ENCODE peak calls at places on chromosomes 1 and 21, in eight cellular contexts. E is stomach, N is HepG2, K is IMR-90, O is heart left ventricle, G is breast epithelium, Y is adrenal gland, S is GM12891. T is an unnamed sample.

GRCh38 chr1:167065481-167065880 is 24.7 kb downstream of the GPA33 start:
- DNase-seq in E (no peak), N (no peak), K (no peak), O (no peak), G (no peak), Y (no peak), S (no peak), T (no peak)

GRCh38 chr1:157286096-157286495 is 147.9 kb upstream of the ETV3 start:
- DNase-seq in E (no peak), N (no peak), K (no peak), O (no peak), G (no peak), Y (no peak), S (no peak), T (no peak)

GRCh38 chr1:209607102-209607794 is 23.7 kb downstream of the CAMK1G start:
- DNase-seq in E (no peak), N (no peak), K (peak), O (no peak), G (no peak), Y (peak), S (no peak), T (no peak)

GRCh38 chr1:2499986-2500596 is 24.0 kb downstream of the PLCH2 start:
- DNase-seq in E (no peak), N (no peak), K (no peak), O (no peak), G (no peak), Y (no peak), S (no peak), T (no peak)

GRCh38 chr1:186605762-186606350 is 74.4 kb downstream of the PTGS2 start:
- DNase-seq in E (no peak), N (peak), K (peak), O (peak), G (no peak), Y (no peak), S (no peak), T (no peak)

GRCh38 chr1:29620631-29621030 is 384.3 kb downstream of the PTPRU start:
- DNase-seq in E (no peak), N (no peak), K (no peak), O (no peak), G (peak), Y (no peak), S (no peak), T (no peak)

GRCh38 chr1:172726740-172727139 is 67.8 kb downstream of the FASLG start:
- DNase-seq in E (no peak), N (no peak), K (no peak), O (no peak), G (no peak), Y (no peak), S (no peak), T (no peak)

GRCh38 chr1:31584869-31585735 is 8.8 kb downstream of the TINAGL1 start:
- DNase-seq in E (no peak), N (no peak), K (no peak), O (no peak), G (no peak), Y (no peak), S (no peak), T (no peak)

DNA sequence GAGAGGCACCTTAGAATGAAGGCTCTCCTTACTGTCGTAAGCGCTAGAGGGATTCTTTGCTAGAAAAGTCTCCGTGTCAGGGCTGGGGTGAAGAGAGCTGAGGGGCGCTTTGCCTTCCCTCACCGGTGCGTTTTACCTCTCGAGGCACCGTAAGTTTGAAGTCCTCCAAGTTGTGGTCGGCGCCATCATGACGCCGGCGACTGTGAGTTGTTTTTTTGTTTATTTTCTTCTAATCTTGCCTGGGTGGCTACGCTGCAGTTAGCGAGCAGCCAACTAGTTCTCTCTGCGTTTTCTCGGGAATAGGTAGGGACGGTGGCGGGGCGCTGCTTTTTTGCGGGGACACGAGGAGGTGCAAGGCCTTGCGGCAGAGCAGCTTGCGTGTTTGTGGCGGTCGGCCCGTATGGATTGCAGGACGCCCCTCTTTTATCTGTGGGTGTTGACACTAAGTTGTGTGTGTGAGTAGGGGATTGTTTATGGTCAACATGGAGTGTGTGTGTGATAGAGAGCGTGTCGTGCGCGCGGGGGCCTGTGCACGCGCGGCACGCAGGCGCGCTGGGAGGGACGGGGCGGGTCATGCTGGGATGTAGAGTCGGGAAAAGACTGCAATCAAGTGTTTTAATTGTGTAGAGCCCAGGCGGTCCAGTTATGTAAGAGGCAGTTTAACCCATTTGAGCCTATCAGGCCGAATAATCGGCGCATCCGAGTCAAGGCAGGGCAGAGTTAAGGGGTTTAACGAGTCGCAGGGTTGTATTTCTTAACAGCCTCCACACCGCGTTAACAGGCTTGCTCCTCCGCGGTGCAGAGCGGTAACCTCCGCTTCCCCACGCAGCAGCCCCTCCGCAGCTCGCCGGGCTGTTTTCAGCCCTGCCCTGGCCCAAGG is 1.1 kb upstream of the NEGR1 start:
- DNase-seq in E (peak), N (no peak), K (peak), O (peak), G (peak), Y (peak), S (no peak), T (peak)
- TF ChIP-seq POLR2A in E (no peak), N (no peak), K (no peak), O (no peak), G (no peak), Y (no peak), S (no peak), T (no peak)

GRCh38 chr1:205739348-205740160 is 10.4 kb downstream of the NUCKS1 start:
- DNase-seq in E (no peak), N (peak), K (peak), O (no peak), G (no peak), Y (no peak), S (no peak), T (no peak)

GRCh38 chr1:205746757-205747412 is 3.1 kb downstream of the NUCKS1 start:
- DNase-seq in E (no peak), N (no peak), K (no peak), O (no peak), G (no peak), Y (no peak), S (no peak), T (no peak)

GRCh38 chr1:205744403-205744802 is 5.6 kb downstream of the NUCKS1 start:
- DNase-seq in E (no peak), N (no peak), K (no peak), O (no peak), G (no peak), Y (no peak), S (no peak), T (no peak)

GRCh38 chr1:205741681-205742080 is 8.3 kb downstream of the NUCKS1 start:
- DNase-seq in E (no peak), N (no peak), K (no peak), O (no peak), G (no peak), Y (no peak), S (no peak), T (no peak)

DNA sequence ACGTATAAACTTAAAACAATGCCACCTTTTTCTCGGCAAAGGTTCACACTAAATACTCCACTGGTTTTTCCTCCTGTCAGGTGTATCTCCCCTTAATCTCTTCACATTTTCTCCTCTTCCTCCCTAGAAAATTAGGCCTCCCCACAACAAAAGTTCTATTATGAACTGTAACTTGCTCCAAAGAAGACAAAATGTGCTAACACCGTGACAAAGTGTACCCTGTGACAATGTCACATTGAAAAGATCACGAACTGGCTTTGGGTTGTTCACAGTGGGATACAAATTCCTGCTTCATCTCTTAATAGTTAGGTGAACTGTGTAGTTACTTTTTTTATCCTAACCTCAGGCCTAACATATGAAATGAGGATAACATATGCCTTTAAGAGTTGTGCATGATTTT is 6.0 kb downstream of the NUCKS1 start:
- DNase-seq in E (no peak), N (no peak), K (no peak), O (no peak), G (no peak), Y (no peak), S (no peak), T (no peak)
- TF ChIP-seq POLR2A in E (no peak), N (no peak), K (no peak), O (no peak), G (no peak), Y (no peak), S (peak), T (no peak)

DNA sequence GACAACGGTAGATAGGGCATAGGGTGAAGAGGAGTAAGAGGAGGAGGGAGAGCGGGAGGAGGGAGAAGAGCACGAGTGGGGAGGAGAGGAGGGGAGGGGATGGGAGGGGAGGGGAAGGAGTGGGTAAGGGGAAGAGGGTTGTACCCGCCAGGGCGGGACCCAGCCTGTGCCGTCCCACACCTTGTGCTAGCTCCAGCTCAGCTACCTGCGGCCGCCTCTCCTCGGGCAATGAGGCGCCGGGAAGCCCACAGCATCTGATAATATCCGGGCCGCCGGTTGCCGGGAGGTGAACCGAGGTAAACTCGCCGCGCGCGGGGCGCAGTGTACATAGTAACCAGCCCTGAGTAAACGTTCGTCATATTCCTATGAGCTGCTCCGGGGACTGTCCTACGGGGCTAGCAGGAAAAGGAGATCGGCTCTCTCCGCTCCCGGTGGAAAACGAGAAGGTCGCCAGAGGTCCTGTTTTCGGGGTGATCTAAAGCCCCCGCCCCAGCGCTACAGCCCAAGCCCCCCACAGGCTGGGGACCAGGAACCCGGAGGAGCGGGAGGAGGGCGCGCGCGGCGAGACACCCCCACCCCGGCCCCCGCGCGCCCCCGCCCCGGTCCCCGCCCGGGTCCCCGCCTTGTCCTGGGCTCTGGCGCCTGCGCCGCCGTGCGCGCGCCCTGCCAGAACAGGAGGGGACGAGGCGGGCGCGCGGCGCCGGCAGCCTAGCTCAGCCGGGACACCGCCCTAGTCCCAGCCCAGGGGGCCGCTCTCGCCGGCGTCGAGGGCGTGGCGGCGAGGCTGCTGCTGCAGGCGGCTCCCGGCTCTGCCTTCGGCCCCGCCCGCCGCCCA is at the start of gene RCAN3:
- DNase-seq in E (peak), N (peak), K (peak), O (peak), G (peak), Y (peak), S (peak), T (peak)
- TF ChIP-seq POLR2A in E (no peak), N (peak), K (peak), O (no peak), G (peak), Y (no peak), S (no peak), T (no peak)

GRCh38 chr1:193677874-193678273 is 491.5 kb upstream of the B3GALT2 start:
- DNase-seq in E (no peak), N (no peak), K (no peak), O (no peak), G (no peak), Y (no peak), S (no peak), T (no peak)
- TF ChIP-seq POLR2A in E (no peak), N (no peak), K (no peak), O (no peak), G (no peak), Y (no peak), S (no peak), T (no peak)

GRCh38 chr1:203288351-203288894 is 16.9 kb upstream of the BTG2 start:
- DNase-seq in E (no peak), N (no peak), K (no peak), O (no peak), G (no peak), Y (no peak), S (no peak), T (no peak)

GRCh38 chr1:203289982-203290260 is 15.4 kb upstream of the BTG2 start:
- DNase-seq in E (no peak), N (no peak), K (no peak), O (no peak), G (no peak), Y (no peak), S (no peak), T (no peak)

GRCh38 chr1:203289281-203289981 is 15.9 kb upstream of the BTG2 start:
- DNase-seq in E (peak), N (no peak), K (no peak), O (peak), G (no peak), Y (no peak), S (peak), T (no peak)

GRCh38 chr1:203291201-203292096 is 13.9 kb upstream of the BTG2 start:
- DNase-seq in E (peak), N (peak), K (no peak), O (no peak), G (peak), Y (no peak), S (no peak), T (no peak)

DNA sequence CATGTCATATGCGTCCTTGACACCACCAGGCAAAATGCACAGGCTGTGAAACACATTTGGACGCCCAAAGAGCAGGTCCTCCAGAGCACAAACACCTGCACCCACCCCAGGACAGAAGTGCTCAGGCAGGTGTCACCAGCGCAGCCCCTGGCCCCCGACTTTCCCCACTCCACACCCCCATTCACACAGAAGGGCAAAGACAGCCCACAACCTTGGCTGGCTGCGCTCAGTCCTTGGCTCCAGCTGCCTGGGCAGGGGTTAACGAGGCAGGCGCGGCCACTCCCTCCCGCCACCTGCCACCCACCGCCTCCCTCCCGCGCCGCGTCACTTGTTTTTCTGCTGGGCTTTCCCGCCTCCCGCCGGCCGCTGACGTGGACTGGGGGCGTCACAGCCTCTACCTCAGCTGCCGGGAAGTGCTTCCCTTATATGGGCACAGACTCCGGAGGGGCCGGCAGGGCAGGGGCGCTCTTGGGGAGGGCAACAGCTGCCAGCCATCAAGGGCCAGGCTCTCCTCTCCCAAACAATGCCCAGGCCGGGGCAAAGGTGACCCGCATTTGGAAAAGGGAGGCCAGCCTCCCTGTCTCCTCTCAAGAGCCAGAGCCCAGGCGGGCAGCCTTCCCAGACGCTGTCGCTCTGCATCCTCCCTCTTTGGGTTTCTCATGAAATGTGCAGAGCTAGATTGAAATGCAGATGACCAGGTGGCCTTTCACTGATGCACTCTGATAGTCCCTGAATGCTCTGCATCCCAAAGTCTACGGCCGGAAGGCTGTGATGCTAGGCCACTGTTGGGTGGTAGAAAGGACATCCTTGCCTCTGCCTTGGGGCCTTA is 14.8 kb upstream of the BTG2 start:
- DNase-seq in E (peak), N (peak), K (peak), O (peak), G (peak), Y (peak), S (peak), T (peak)
- TF ChIP-seq POLR2A in E (no peak), N (no peak), K (no peak), O (peak), G (peak), Y (peak), S (peak), T (peak)

DNA sequence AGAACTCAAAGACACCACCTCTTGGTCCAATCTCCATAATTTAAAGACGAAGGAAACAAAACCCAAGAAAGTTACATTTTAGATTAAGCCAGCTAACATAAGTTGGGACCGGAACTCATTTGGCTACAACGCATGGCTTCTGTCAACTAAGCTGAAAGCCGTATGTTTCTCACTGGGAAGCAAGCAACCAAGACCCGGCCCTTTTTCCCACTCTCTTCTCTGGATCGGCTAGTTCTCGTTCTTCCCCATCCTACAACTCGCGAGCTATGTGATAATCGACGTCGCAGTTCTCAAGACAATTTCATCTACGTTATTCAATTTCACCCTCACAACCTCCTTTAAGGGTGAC is 601 bp downstream of the CCT8 start:
- DNase-seq in E (no peak), N (peak), K (peak), O (no peak), G (no peak), Y (no peak), S (no peak), T (no peak)
- TF ChIP-seq POLR2A in E (no peak), N (no peak), K (no peak), O (no peak), G (no peak), Y (no peak), S (no peak), T (no peak)

DNA sequence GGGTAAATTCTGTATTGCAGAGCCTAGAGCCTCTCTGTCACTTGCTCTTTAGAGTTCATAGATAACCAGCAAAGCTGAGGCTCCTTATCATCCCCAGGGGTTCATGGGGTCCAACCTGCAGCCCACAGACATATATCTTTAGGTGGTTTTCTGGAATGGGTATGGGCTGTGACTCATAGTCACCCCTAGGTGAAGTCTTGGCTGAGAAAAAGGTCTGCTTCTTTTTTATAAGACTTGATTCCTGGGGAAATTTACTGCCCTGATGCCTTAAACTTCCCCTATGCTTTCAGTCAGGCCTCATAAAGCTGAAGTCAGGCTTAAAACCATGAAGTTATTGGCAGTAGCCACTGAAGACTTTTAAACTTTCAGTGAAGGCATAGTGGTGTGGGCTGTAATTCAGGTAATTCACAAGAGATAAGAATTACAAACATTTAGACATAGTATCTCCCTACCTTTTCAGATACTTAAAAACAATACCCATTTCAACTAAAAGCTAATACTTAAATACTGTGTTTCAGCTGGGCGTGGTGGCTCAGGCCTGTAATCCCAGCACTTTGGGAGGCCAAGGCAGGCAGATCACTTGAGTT is 46.8 kb downstream of the MACO1 start:
- DNase-seq in E (no peak), N (no peak), K (no peak), O (no peak), G (no peak), Y (no peak), S (no peak), T (no peak)
- TF ChIP-seq POLR2A in E (no peak), N (no peak), K (no peak), O (no peak), G (no peak), Y (no peak), S (no peak), T (no peak)

GRCh38 chr21:39849014-39849655 is 18.1 kb upstream of the PCP4 start:
- DNase-seq in E (no peak), N (no peak), K (no peak), O (no peak), G (no peak), Y (no peak), S (no peak), T (no peak)
- TF ChIP-seq POLR2A in E (no peak), N (no peak), K (no peak), O (no peak), G (no peak), Y (no peak), S (no peak), T (no peak)